ENCODE peak calls at places on chromosomes 3 and 15, in eight cellular contexts. I is heart right ventricle, T is AG04450, X is stomach, K is GM12878, J is OCI-LY7, E is upper lobe of right lung, U is ovary. W is an unnamed sample.

GRCh38 chr3:15221574-15222217 is 15.7 kb downstream of the CAPN7 start:
- DNase-seq in T (no peak), X (no peak), K (no peak), I (no peak), U (no peak), J (no peak), E (no peak), W (no peak)

GRCh38 chr15:68576253-68577236 is 2.2 kb upstream of the CORO2B start:
- DNase-seq in X (no peak), I (no peak), T (no peak), U (no peak), K (no peak), J (no peak), E (no peak), W (no peak)

GRCh38 chr3:36461588-36461987 is 81.3 kb downstream of the STAC start:
- DNase-seq in T (no peak), E (no peak), J (no peak), K (no peak), U (no peak), X (no peak), I (no peak), W (no peak)

GRCh38 chr15:70053703-70054229 is 44.0 kb downstream of the TLE3 start:
- DNase-seq in T (no peak), J (no peak), I (no peak), U (peak), K (no peak), E (no peak), X (no peak), W (no peak)

GRCh38 chr15:71288348-71288955 is 173.2 kb downstream of the THSD4 start:
- DNase-seq in X (no peak), E (no peak), I (no peak), J (no peak), U (no peak), T (no peak), K (no peak), W (no peak)

GRCh38 chr3:137121704-137122314 is 164.0 kb downstream of the IL20RB start:
- DNase-seq in T (peak), K (peak), X (no peak), J (peak), I (no peak), E (no peak), U (no peak), W (no peak)

GRCh38 chr3:187025656-187026320 is 95.5 kb downstream of the ST6GAL1 start:
- DNase-seq in K (peak), U (no peak), I (no peak), X (no peak), J (peak), T (no peak), E (no peak), W (no peak)

GRCh38 chr3:47421741-47422649 is 41.2 kb downstream of the PTPN23 start:
- DNase-seq in I (peak), K (no peak), E (peak), X (peak), T (no peak), J (no peak), U (no peak), W (no peak)

GRCh38 chr15:29037997-29038700 is 152.4 kb downstream of the APBA2 start:
- DNase-seq in E (no peak), K (no peak), I (no peak), X (no peak), T (no peak), U (no peak), J (no peak), W (no peak)

GRCh38 chr3:187738400-187739124 is 6.7 kb downstream of the BCL6 start:
- DNase-seq in X (peak), T (peak), K (no peak), J (peak), I (peak), U (peak), E (peak), W (peak)

GRCh38 chr3:1540686-1541085 is 447.9 kb downstream of the CNTN6 start:
- DNase-seq in U (no peak), K (no peak), T (no peak), X (no peak), I (no peak), J (no peak), E (no peak), W (no peak)

GRCh38 chr15:41934843-41935242 is 37.5 kb downstream of the EHD4 start:
- DNase-seq in X (peak), J (peak), K (no peak), U (no peak), E (no peak), I (no peak), T (no peak), W (peak)

GRCh38 chr3:102525624-102526023 is 90.8 kb downstream of the ZPLD1 start:
- DNase-seq in I (no peak), E (no peak), X (no peak), K (no peak), J (no peak), T (no peak), U (no peak), W (no peak)

GRCh38 chr3:13159890-13160289 is 86.7 kb upstream of the IQSEC1 start:
- DNase-seq in J (no peak), I (no peak), K (no peak), E (no peak), U (no peak), X (no peak), T (no peak), W (no peak)

GRCh38 chr3:183823963-183824362 is 1.4 kb downstream of the MAP6D1 start:
- DNase-seq in I (no peak), T (no peak), E (no peak), K (no peak), X (no peak), U (no peak), J (no peak), W (no peak)

GRCh38 chr3:74531491-74531890 is 83.0 kb downstream of the CNTN3 start:
- DNase-seq in J (no peak), E (no peak), X (no peak), U (no peak), I (no peak), T (no peak), K (no peak), W (no peak)

GRCh38 chr3:64684715-64685261 is 3.0 kb downstream of the ADAMTS9 start:
- DNase-seq in T (no peak), K (no peak), I (peak), J (no peak), X (no peak), E (peak), U (peak), W (peak)

GRCh38 chr3:197021231-197021630 is 8.4 kb downstream of the MELTF start:
- DNase-seq in E (no peak), X (peak), K (no peak), J (no peak), T (no peak), U (no peak), I (no peak), W (peak)

GRCh38 chr3:35932995-35933394 is 293.7 kb downstream of the ARPP21 start:
- DNase-seq in J (no peak), K (no peak), E (no peak), I (no peak), T (peak), U (no peak), X (no peak), W (no peak)

GRCh38 chr15:93486407-93487117 is 397.6 kb upstream of the RGMA start:
- DNase-seq in E (no peak), T (no peak), K (no peak), U (no peak), I (no peak), J (no peak), X (peak), W (no peak)

DNA sequence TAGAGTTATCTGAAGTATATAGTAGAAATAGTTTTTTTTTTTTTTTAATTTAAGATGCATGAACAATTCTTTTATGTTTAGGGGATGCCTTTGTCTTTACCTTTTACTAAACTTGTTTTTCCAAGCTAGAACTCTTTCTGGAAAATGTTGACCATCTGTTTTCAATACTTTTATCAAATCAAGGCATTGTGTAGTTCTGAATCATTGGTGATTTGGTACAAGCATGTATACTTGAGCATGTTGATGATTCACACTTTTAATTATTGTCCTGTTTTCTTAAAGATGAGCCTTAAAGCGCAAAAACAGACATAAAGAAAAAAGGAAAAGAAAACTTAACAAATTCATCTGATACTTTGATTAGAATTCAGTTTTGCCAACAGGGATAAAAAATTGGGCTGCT is 28.3 kb downstream of the PDCD6IP start:
- DNase-seq in U (no peak), J (no peak), K (no peak), I (no peak), X (no peak), E (no peak), T (peak), W (no peak)
- H3K4me3 ChIP-seq in U (no peak), J (no peak), K (no peak), I (no peak), X (no peak), E (no peak), T (no peak), W (no peak)

DNA sequence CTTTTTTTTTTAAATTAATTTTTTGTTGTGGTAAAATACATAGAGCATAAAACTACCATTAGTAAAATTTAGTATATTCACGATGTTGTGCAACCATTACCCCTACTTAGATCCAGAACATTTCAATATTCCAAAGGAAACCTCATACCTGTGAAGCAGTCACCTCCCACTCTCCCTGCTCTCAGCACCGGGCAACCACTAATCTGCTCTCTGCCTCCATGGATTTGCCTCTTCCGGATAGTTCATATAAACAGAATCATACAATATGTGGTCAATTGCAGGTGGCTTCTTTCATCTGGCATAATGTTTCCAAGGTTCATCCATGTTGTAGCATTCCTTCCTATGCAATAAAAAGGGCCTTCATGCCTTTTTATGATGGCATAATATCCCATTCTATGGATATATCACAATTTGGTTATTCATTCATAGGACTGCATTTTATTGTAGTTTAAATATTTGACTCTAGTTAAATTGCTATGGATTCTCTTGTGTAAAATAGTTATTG is 23.9 kb downstream of the CA12 start:
- DNase-seq in K (no peak), I (no peak), T (no peak), J (no peak), X (no peak), U (no peak), E (no peak), W (no peak)
- H3K27ac ChIP-seq in K (no peak), I (no peak), T (no peak), J (no peak), X (no peak), U (no peak), E (no peak), W (no peak)

GRCh38 chr3:144843099-144843498 is 871.5 kb downstream of the DIPK2A start:
- DNase-seq in I (no peak), U (no peak), K (no peak), J (no peak), X (no peak), E (no peak), T (no peak), W (no peak)
- TF ChIP-seq CTCF in I (no peak), U (no peak), K (no peak), J (no peak), X (no peak), E (no peak), T (peak), W (no peak)

DNA sequence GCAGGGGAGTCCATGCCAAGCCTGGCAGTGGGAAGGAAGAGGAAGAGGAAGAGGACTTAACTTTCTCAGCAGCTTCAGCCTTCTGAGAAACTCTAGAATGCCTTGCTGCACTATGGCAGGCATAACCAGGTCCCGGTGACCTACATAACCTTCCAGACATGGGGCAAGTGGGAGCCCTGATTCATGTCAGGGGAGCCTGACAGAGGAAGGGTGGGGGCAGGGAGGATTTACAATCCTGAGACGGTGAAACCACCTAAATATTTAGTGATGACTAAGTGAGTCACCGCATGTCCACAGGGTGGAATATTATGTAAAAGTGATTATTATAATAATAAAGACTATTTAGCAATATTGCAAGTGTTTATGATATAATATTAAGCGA is 46.7 kb downstream of the AMOTL2 start:
- DNase-seq in K (no peak), E (no peak), T (no peak), J (no peak), X (no peak), U (no peak), I (no peak), W (no peak)
- H3K4me3 ChIP-seq in K (no peak), E (no peak), T (no peak), J (no peak), X (no peak), U (no peak), I (no peak), W (peak)

GRCh38 chr15:67082007-67082536 is 16.7 kb downstream of the SMAD3 start:
- DNase-seq in I (no peak), E (no peak), K (no peak), T (no peak), J (peak), X (peak), U (no peak), W (no peak)

GRCh38 chr15:67080118-67080899 is 14.9 kb downstream of the SMAD3 start:
- DNase-seq in T (no peak), U (peak), E (peak), I (no peak), X (peak), K (no peak), J (no peak), W (peak)

GRCh38 chr15:67080900-67081431 is 15.6 kb downstream of the SMAD3 start:
- DNase-seq in K (peak), I (no peak), U (no peak), E (peak), X (no peak), T (no peak), J (peak), W (no peak)

GRCh38 chr15:67077641-67078215 is 12.3 kb downstream of the SMAD3 start:
- DNase-seq in I (no peak), T (no peak), K (no peak), X (no peak), U (no peak), E (no peak), J (peak), W (no peak)

GRCh38 chr15:67079361-67079760 is 14.0 kb downstream of the SMAD3 start:
- DNase-seq in X (no peak), K (no peak), J (no peak), I (no peak), U (no peak), T (no peak), E (no peak), W (no peak)
- H3K27ac ChIP-seq in X (no peak), K (peak), J (peak), I (no peak), U (no peak), T (no peak), E (peak), W (peak)

DNA sequence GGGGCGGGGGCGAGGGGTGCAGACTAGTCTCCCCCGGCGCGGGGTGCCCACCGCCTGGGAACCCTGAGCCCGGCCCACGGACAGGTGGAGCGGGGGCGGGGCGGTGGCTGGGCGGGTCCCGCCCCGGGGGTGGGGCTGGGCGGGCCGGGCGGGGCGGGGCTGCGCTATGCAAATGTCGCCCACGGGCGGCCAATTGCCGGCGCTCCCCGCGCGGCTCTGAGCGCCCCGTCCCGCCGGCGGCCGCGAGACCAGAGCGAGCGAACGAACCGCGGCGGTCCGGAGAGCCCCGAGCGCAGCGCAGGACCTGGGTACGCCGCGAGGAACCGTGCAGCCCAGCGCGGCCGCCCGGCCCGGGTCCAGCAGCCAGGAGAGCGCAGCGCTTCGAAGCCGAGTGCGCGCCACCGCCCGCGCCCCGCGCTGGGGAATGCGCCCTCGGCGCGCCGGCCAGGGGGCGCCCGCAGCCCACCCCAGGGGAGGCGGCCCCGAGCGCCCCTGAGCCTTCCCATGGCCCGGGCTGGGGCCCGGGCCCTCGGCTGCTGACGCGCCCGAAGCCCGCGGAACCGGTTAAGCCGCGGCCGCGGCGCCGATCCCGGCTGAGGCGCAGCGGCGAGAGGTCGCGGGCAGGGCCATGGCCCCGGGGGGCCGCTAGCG is at the start of gene SEMA3F:
- DNase-seq in J (peak), E (peak), U (peak), T (no peak), X (peak), I (peak), K (no peak), W (no peak)
- TF ChIP-seq CTCF in J (no peak), E (no peak), U (no peak), T (no peak), X (no peak), I (no peak), K (no peak), W (no peak)

GRCh38 chr3:112293368-112294321 is at the start of gene SLC9C1:
- DNase-seq in I (no peak), K (peak), U (peak), T (peak), E (peak), J (peak), X (no peak), W (peak)
- H3K4me3 ChIP-seq in I (peak), K (peak), U (peak), T (peak), E (peak), J (peak), X (peak), W (peak)